ENCODE peak calls at places on chromosomes 12 and 14, in four cellular contexts. U is T-helper 17 cell, D is NCI-H524, G is mesenchymal stem cell. F is an unnamed sample.

GRCh38 chr12:109273354-109273753 is 35.7 kb downstream of the FOXN4 start:
- DNase-seq in U (no peak), D (peak; percentile 74), G (no peak), F (peak; percentile 58)

GRCh38 chr12:127810026-127810425 is 456.9 kb upstream of the TMEM132C start:
- DNase-seq in U (no peak), D (no peak), G (peak; percentile 93), F (no peak)

GRCh38 chr14:55535521-55536207 is 44.3 kb upstream of the KTN1 start:
- DNase-seq in U (no peak), D (no peak), G (no peak), F (no peak)

GRCh38 chr14:106625181-106625580 is 1098.8 kb downstream of the TMEM121 start:
- DNase-seq in U (no peak), D (no peak), G (no peak), F (no peak)

GRCh38 chr14:91249841-91250616 is 5.5 kb upstream of the GPR68 start:
- DNase-seq in U (no peak), D (peak; percentile 97), G (peak; percentile 67), F (peak; percentile 53)

GRCh38 chr12:110669193-110669502 is 19.8 kb downstream of the HVCN1 start:
- DNase-seq in U (no peak), D (no peak), G (no peak), F (no peak)

GRCh38 chr14:28020112-28020511 is 746.5 kb upstream of the FOXG1 start:
- DNase-seq in U (no peak), D (no peak), G (no peak), F (no peak)

GRCh38 chr12:29004936-29005304 is 144.2 kb upstream of the FAR2 start:
- DNase-seq in U (no peak), D (no peak), G (no peak), F (no peak)

GRCh38 chr12:26281320-26281719 is 85.9 kb downstream of the SSPN start:
- DNase-seq in U (no peak), D (no peak), G (no peak), F (no peak)

GRCh38 chr12:131971226-131971625 is 21.5 kb downstream of the EP400 start:
- DNase-seq in U (no peak), D (no peak), G (no peak), F (no peak)

GRCh38 chr12:65335021-65335714 is 56.7 kb downstream of the MSRB3 start:
- DNase-seq in U (no peak), D (no peak), G (peak; percentile 96), F (no peak)

GRCh38 chr12:120047072-120047471 is 58.0 kb downstream of the BICDL1 start:
- DNase-seq in U (no peak), D (no peak), G (no peak), F (no peak)

GRCh38 chr12:17992002-17992656 is 97.9 kb downstream of the RERGL start:
- DNase-seq in U (no peak), D (no peak), G (peak; percentile 30), F (peak; percentile 64)

GRCh38 chr14:23884541-23884904 is 69.0 kb upstream of the DHRS4 start:
- DNase-seq in U (no peak), D (no peak), G (no peak), F (no peak)

GRCh38 chr14:57391609-57392195 is 1.3 kb downstream of the NAA30 start:
- DNase-seq in U (no peak), D (no peak), G (peak; percentile 33), F (no peak)

GRCh38 chr12:14258468-14258947 is 107.0 kb upstream of the ATF7IP start:
- DNase-seq in U (no peak), D (no peak), G (no peak), F (peak; percentile 86)

F was measured in SK-N-DZ.